ENCODE peak calls at places on chromosomes 4 and X, in four cellular contexts. E, F, M and D are unnamed samples.
A peak's percentile ranks its signal among the peaks of the same experiment; 100 is the strongest.

GRCh38 chr4:91113130-91113706 is 986.0 kb downstream of the CCSER1 start:
- DNase-seq in E (no peak), F (no peak), M (no peak), D (no peak)

GRCh38 chrX:124679199-124679598 is 332.8 kb downstream of the SH2D1A start:
- DNase-seq in E (no peak), F (no peak), M (no peak), D (no peak)

GRCh38 chr4:60241886-60242285 is 958.2 kb upstream of the ADGRL3 start:
- DNase-seq in E (no peak), F (no peak), M (no peak), D (no peak)

GRCh38 chr4:158781963-158782362 is 13.1 kb downstream of the FNIP2 start:
- DNase-seq in E (no peak), F (no peak), M (no peak), D (no peak)

GRCh38 chr4:40340034-40340433 is 4.9 kb downstream of the CHRNA9 start:
- DNase-seq in E (no peak), F (no peak), M (no peak), D (no peak)

GRCh38 chr4:10023050-10023419 is 1.7 kb upstream of the SLC2A9 start:
- DNase-seq in E (no peak), F (peak; percentile 69), M (no peak), D (no peak)

GRCh38 chr4:16830081-16830480 is 68.4 kb downstream of the LDB2 start:
- DNase-seq in E (no peak), F (no peak), M (no peak), D (no peak)

GRCh38 chr4:6647582-6648230 is 7.2 kb downstream of the MRFAP1 start:
- DNase-seq in E (no peak), F (peak; percentile 11), M (no peak), D (no peak)

GRCh38 chrX:130555757-130556156 is 154.0 kb downstream of the RBMX2 start:
- DNase-seq in E (no peak), F (no peak), M (no peak), D (no peak)
- H3K27ac ChIP-seq in E (no peak overlapping the region), F (no peak overlapping the region), M (no peak overlapping the region), D (no peak overlapping the region)

GRCh38 chr4:144658015-144658567 is 12.1 kb downstream of the HHIP start:
- DNase-seq in E (no peak), F (no peak), M (no peak), D (no peak)
- H3K4me1 ChIP-seq in E (no peaks in the 10 kb centered on the region), F (no peaks in the 10 kb centered on the region), M (no peaks in the 10 kb centered on the region), D (no peaks in the 10 kb centered on the region)

DNA sequence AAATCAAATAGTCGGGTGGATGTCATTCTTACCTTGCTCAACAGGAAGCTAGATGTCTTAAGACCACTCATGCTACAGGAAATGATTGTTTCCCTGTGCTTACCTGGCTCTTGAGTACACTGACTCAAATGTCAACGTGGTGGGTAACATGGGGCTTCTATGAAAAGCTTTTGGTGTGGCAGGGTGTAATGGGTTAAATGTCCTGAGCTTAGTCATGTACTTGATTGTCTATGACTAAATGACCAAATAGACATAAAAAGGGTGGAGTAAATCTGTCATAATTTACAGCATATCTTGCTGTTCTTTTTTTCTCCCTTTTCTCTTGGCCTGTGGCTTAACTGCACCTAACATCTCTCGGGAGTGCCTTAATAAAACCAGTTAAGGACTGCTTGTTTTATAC is 44.9 kb downstream of the CCNG2 start:
- DNase-seq in E (no peak), F (no peak), M (no peak), D (no peak)
- H3K27ac ChIP-seq in E (no peak overlapping the region), F (no peak overlapping the region), M (no peak overlapping the region), D (peak overlapping the region; percentile 24)

GRCh38 chr4:67573193-67573592 is 14.7 kb downstream of the STAP1 start:
- DNase-seq in E (no peak), F (no peak), M (no peak), D (no peak)
- H3K4me1 ChIP-seq in E (no peaks in the 10 kb centered on the region), F (no peaks in the 10 kb centered on the region), M (no peaks in the 10 kb centered on the region), D (no peaks in the 10 kb centered on the region)

DNA sequence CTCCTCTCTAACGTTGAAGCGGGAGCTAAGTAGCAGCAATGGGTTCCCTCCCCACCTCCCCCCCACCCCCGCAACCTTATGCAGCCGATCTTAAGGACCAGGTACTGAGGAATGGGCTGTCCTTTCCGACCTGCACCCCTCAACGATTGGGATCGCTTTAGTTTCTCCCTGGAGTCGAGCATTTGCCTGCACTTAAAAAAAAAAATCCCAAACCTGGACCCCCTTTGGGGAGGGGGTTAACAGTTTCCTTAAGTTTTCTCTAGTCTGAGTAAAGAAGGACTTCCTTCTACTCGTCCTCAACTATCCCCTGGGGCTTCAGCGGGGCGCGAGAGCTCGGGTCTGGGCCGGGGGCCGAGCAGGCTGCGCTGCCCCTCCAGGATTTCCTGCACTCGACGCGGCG is 25.7 kb upstream of the BCORL1 start:
- DNase-seq in E (no peak), F (no peak), M (no peak), D (no peak)
- H3K27ac ChIP-seq in E (no peak overlapping the region), F (no peak overlapping the region), M (no peak overlapping the region), D (peak overlapping the region; percentile 40)

DNA sequence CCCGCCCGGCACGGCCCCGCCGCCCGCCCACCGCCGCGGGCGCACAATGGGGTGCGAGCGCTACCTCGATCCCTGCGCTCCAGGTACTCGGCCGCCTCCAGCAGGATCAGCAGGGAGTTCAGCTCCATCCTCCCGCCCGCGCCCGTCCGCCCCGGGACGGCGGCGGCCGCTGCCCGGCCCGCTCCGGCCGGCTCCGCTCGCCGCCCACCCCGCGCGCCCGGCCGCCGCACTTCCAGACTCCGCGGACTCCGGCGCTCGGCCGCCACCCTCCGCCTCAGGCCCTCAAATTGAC is at the start of gene MXD4:
- DNase-seq in E (no peak), F (no peak), M (no peak), D (no peak)
- H3K4me1 ChIP-seq in E (peaks cover 34% of the 10 kb centered on the region), F (peaks cover 67% of the 10 kb centered on the region), M (peaks cover 60% of the 10 kb centered on the region), D (peaks cover 10% of the 10 kb centered on the region)

DNA sequence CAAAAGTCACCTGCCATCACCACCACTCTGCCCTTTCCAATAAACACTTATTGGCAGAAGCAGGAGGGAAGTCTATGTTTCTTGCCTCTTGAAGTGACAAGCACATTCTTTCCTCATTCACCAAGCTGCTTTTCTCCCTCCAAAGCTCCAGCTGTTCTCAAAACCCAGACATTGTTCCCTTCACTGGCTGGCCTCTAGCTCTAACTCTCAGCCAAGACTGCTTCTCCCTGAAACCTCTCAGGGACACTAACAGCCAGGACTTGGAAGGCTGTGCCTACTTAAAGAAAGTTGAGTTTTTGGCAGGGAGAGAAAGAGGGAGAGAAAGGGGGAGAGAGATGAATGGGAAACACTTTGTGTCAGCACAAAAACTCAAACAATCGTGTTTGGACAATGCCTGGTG is 99.6 kb downstream of the COX18 start:
- DNase-seq in E (no peak), F (no peak), M (no peak), D (no peak)
- H3K27ac ChIP-seq in E (no peak overlapping the region), F (no peak overlapping the region), M (no peak overlapping the region), D (no peak overlapping the region)